ENCODE peak calls at places on chromosomes 6 and 20, in eight cellular contexts. V is T-cell; T is erythroblast; Q is GM19239; E is midbrain; I is activated naive CD8-positive, alpha-beta T cell treated with anti-CD3 and anti-CD28 coated beads for 36 hours; L is nephron progenitor cell; S is PC-9. Y is an unnamed sample.

GRCh38 chr6:132819405-132820145 is 5.2 kb downstream of the RPS12 start:
- DNase-seq in V (no peak), T (peak; percentile 25), Q (no peak), E (no peak), I (no peak), L (no peak), S (peak; percentile 57), Y (peak; percentile 44)

GRCh38 chr6:33908025-33908424 is 104.2 kb upstream of the MLN start:
- DNase-seq in V (no peak), T (no peak), Q (no peak), E (no peak), I (no peak), L (no peak), S (no peak), Y (no peak)

GRCh38 chr20:61819484-61819846 is 246.2 kb downstream of the TAF4 start:
- DNase-seq in V (no peak), T (no peak), Q (no peak), E (no peak), I (no peak), L (no peak), S (no peak), Y (no peak)

GRCh38 chr6:3776881-3777507 is 25.5 kb upstream of the PXDC1 start:
- DNase-seq in V (no peak), T (peak; percentile 50), Q (no peak), E (no peak), I (no peak), L (peak; percentile 18), S (no peak), Y (no peak)

GRCh38 chr6:25556516-25556915 is 95.5 kb upstream of the SCGN start:
- DNase-seq in V (peak; percentile 63), T (peak; percentile 85), Q (peak; percentile 13), E (peak; percentile 72), I (peak; percentile 63), L (peak; percentile 88), S (no peak), Y (peak; percentile 95)

GRCh38 chr20:47950557-47951283 is 165.4 kb upstream of the SULF2 start:
- DNase-seq in V (no peak), T (no peak), Q (no peak), E (no peak), I (no peak), L (no peak), S (peak; percentile 45), Y (no peak)

GRCh38 chr20:23668477-23668951 is 20.3 kb downstream of the CST4 start:
- DNase-seq in V (peak; percentile 10), T (peak; percentile 42), Q (peak; percentile 26), E (peak; percentile 45), I (peak; percentile 40), L (peak; percentile 69), S (peak; percentile 59), Y (peak; percentile 72)

GRCh38 chr6:107977283-107977682 is 19.3 kb upstream of the SEC63 start:
- DNase-seq in V (no peak), T (no peak), Q (no peak), E (peak; percentile 48), I (no peak), L (no peak), S (no peak), Y (peak; percentile 79)

GRCh38 chr6:20705741-20706140 is 171.5 kb downstream of the CDKAL1 start:
- DNase-seq in V (no peak), T (no peak), Q (no peak), E (no peak), I (no peak), L (no peak), S (no peak), Y (no peak)

GRCh38 chr6:13147396-13148181 is 180.7 kb downstream of the TBC1D7 start:
- DNase-seq in V (no peak), T (no peak), Q (no peak), E (no peak), I (no peak), L (no peak), S (no peak), Y (no peak)

Y was measured in OCI-M1.